ENCODE peak calls at places on chromosome 4, in four cellular contexts. N is fibroblast of the aortic adventitia; I is naive thymus-derived CD4-positive, alpha-beta T cell; W is testis. E is an unnamed sample.

GRCh38 chr4:153169811-153170210 is 34.4 kb upstream of the TRIM2 start:
- DNase-seq in N (no peak), W (no peak), I (no peak), E (no peak)

GRCh38 chr4:149823770-149824221 is 8.2 kb upstream of the IQCM start:
- DNase-seq in N (peak), W (no peak), I (no peak), E (no peak)

GRCh38 chr4:39037491-39037825 is 5.2 kb upstream of the TMEM156 start:
- DNase-seq in W (no peak), I (no peak), N (no peak), E (no peak)

GRCh38 chr4:2685541-2685940 is 70.6 kb downstream of the TNIP2 start:
- DNase-seq in W (no peak), N (peak), I (no peak), E (no peak)

GRCh38 chr4:149972407-149972806 is 105.8 kb upstream of the DCLK2 start:
- DNase-seq in N (no peak), I (no peak), W (no peak), E (no peak)

GRCh38 chr4:160351018-160351417 is 1248.1 kb downstream of the RAPGEF2 start:
- DNase-seq in N (no peak), W (no peak), I (no peak), E (no peak)

GRCh38 chr4:74823194-74823593 is 28.9 kb upstream of the BTC start:
- DNase-seq in I (no peak), W (no peak), N (no peak), E (no peak)

GRCh38 chr4:140756292-140757219 is at the start of gene TBC1D9:
- DNase-seq in W (peak), I (peak), N (peak), E (peak)

GRCh38 chr4:8556341-8557150 is 23.6 kb upstream of the GPR78 start:
- DNase-seq in N (no peak), I (no peak), W (no peak), E (no peak)

GRCh38 chr4:185716008-185716976 is 95.7 kb downstream of the SORBS2 start:
- DNase-seq in I (no peak), W (no peak), N (no peak), E (no peak)

GRCh38 chr4:87278335-87278794 is 44.3 kb downstream of the HSD17B13 start:
- DNase-seq in I (no peak), N (no peak), W (no peak), E (no peak)

GRCh38 chr4:71607780-71608673 is 175.9 kb downstream of the GC start:
- DNase-seq in I (no peak), N (peak), W (no peak), E (no peak)

GRCh38 chr4:152369903-152370296 is 166.0 kb downstream of the FBXW7 start:
- DNase-seq in I (peak), W (no peak), N (peak), E (no peak)

GRCh38 chr4:3667258-3667657 is 98.9 kb upstream of the ADRA2C start:
- DNase-seq in I (no peak), W (no peak), N (no peak), E (no peak)

GRCh38 chr4:164768516-164768915 is 14.6 kb downstream of the SMIM31 start:
- DNase-seq in I (no peak), W (no peak), N (peak), E (no peak)

GRCh38 chr4:187993827-187994226 is 1.7 kb upstream of the ZFP42 start:
- DNase-seq in W (peak), I (no peak), N (no peak), E (no peak)

GRCh38 chr4:10013722-10014121 is 7.6 kb downstream of the SLC2A9 start:
- DNase-seq in I (no peak), N (no peak), W (peak), E (no peak)

GRCh38 chr4:129822708-129823504 is 727.0 kb downstream of the C4orf33 start:
- DNase-seq in W (peak), I (no peak), N (peak), E (no peak)

GRCh38 chr4:110854021-110854678 is 231.3 kb upstream of the PITX2 start:
- DNase-seq in I (no peak), W (no peak), N (peak), E (no peak)

GRCh38 chr4:7680106-7680505 is 245.4 kb upstream of the PSAPL1 start:
- DNase-seq in I (no peak), N (no peak), W (no peak), E (no peak)

GRCh38 chr4:16092682-16093319 is 9.0 kb upstream of the PROM1 start:
- DNase-seq in N (no peak), W (no peak), I (no peak), E (no peak)

GRCh38 chr4:79083406-79084010 is 144.3 kb upstream of the PAQR3 start:
- DNase-seq in N (no peak), W (peak), I (no peak), E (no peak)

GRCh38 chr4:111880116-111880515 is 265.1 kb upstream of the FAM241A start:
- DNase-seq in N (no peak), W (no peak), I (no peak), E (no peak)

GRCh38 chr4:72701987-72702819 is 133.2 kb upstream of the ADAMTS3 start:
- DNase-seq in W (peak), I (peak), N (peak), E (peak)

DNA sequence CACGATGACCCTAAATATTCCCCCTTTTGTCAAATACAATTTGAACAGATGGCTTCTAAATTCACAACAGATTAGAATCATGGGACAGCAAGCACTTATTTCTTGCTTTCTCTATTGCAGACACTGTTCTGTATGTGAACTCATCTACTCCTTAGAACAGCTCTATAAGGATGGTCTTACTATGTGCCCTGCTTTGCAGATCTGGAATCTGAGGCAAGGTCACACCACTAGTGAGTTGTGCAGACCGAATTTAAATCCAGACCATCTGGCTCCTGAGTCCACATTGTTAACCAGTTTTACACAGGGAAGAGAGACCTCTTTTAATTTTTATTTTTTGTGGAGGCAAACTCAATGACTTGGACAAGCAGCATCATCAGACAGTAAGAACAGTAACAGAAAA is 50.2 kb downstream of the GPRIN3 start:
- DNase-seq in W (no peak), N (no peak), I (no peak), E (no peak)
- H3K4me3 ChIP-seq in W (no peak), N (no peak), I (no peak), E (no peak)

GRCh38 chr4:173699841-173700475 is 169.9 kb upstream of the HAND2 start:
- DNase-seq in N (no peak), I (no peak), W (no peak), E (no peak)

GRCh38 chr4:173697840-173698239 is 167.8 kb upstream of the HAND2 start:
- DNase-seq in I (no peak), N (no peak), W (no peak), E (no peak)

GRCh38 chr4:173696551-173696950 is 166.5 kb upstream of the HAND2 start:
- DNase-seq in I (no peak), N (no peak), W (no peak), E (no peak)

GRCh38 chr4:173700650-173701049 is 170.6 kb upstream of the HAND2 start:
- DNase-seq in N (no peak), W (no peak), I (no peak), E (no peak)

DNA sequence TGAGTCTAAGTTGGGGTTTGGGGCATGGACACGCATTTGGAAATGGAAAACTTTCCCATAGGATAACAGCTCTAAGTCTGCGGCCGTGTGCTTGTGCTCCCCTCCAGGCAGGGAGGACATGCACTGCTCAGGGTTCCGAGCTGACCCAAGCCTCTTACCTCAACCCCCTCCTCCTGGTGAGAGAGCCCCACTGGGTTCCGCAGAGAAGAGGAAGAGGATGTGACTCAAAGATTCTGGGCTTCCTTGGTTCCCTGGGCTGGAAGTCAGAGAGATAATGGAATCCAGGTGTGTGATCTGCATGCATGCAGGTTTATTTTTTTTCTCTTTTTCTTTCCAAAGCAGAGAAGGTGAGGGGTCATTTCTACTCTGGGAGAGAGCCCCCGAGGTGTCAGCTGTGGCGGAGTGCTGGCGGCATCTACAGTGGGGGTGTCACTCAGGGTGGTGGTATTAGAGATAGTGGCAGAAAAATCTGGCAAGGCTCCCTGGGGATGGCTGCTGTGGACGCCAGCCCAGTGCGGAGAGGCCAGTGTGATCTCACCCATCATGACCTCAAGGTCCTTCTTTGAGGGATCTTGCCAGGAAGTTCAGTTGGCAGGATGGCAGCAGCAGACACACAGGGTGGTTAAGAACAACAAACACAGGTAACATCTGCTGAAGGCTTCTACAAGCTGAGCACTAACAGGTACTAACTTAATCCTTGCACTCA is 168.7 kb upstream of the HAND2 start:
- DNase-seq in W (peak), N (peak), I (no peak), E (no peak)
- H3K4me3 ChIP-seq in W (no peak), N (no peak), I (no peak), E (no peak)

DNA sequence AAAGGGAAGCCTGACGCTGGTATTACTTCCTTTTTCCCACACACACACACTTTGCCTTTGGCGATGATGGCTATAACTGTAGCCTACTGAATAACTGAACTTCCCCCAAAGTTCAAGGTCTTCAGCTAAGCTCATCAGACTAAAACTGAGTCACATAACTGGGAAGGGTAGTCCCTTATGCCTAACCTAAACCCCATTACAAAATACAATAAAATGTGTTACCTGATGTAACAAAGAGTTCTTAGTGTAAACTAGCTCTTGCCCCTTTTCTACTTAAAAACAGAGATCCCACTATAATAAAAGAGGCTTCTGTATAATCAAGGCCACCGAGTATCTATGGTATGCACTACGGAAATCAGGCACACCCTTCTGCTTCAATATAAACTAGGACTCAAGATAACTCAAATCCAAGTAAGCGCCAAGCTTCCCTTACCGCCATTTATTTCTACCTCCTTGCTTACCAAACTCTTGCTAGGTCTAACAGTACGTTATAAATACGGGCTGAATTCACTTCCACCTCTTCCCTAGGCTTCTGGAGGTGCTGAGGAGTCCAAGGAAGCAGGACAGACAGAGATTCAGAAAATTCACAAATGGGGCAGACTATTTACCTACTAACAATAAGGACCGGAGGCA is 2.4 kb downstream of the OTUD4 start:
- DNase-seq in I (no peak), N (peak), W (no peak), E (no peak)
- H3K4me3 ChIP-seq in I (peak), N (peak), W (peak), E (peak)

GRCh38 chr4:98338761-98339438 is 77.7 kb downstream of the RAP1GDS1 start:
- DNase-seq in N (no peak), I (no peak), W (no peak), E (no peak)

GRCh38 chr4:98332017-98332416 is 70.8 kb downstream of the RAP1GDS1 start:
- DNase-seq in W (no peak), I (no peak), N (no peak), E (no peak)

DNA sequence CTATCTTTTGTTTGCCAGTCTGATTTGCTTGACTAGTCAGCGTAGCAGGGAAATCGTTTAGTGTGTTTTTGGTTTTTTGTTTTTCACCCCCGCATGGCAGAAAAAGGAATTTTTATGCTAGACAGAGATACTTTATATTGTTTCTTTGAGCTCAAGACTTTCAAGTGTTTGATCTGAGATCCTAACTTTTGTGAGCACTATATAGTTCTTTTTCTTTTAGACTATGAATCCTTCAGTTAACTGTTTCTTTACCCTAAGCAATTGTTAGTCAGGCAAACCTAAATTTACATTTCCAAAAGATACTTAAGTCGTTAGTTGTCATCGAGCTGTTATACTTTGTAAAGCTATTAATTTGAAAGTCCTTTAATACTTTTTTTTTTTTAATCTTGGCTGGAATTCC is 73.3 kb downstream of the RAP1GDS1 start:
- DNase-seq in N (no peak), W (no peak), I (no peak), E (no peak)
- H3K4me3 ChIP-seq in N (no peak), W (no peak), I (no peak), E (no peak)

DNA sequence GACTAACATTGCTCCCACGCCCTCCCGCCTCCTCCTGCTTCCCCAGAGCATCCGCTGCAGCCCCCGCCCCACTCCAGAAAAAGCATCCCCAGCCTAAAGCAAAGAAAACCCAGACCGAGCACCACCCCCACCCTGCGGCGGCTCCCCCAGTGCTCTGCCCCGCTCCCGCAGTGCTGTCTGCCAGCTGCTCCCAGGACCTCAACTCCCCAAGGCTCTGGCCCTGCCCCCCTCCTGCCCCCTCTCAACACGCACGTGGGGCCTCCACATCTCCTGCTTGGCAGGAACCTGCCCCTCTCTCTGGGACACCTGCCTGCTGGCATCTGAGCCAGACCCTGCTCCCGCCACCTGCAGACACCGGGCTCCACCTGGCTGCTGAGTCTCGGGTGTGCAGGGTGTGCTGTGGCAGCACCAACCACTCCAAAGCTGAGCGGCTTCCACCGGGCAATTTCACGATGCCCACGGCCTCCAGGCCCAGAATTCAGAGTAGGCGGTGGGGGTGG is 79.4 kb downstream of the FAM53A start:
- DNase-seq in I (peak), W (no peak), N (no peak), E (no peak)
- H3K4me3 ChIP-seq in I (peak), W (no peak), N (no peak), E (no peak)

DNA sequence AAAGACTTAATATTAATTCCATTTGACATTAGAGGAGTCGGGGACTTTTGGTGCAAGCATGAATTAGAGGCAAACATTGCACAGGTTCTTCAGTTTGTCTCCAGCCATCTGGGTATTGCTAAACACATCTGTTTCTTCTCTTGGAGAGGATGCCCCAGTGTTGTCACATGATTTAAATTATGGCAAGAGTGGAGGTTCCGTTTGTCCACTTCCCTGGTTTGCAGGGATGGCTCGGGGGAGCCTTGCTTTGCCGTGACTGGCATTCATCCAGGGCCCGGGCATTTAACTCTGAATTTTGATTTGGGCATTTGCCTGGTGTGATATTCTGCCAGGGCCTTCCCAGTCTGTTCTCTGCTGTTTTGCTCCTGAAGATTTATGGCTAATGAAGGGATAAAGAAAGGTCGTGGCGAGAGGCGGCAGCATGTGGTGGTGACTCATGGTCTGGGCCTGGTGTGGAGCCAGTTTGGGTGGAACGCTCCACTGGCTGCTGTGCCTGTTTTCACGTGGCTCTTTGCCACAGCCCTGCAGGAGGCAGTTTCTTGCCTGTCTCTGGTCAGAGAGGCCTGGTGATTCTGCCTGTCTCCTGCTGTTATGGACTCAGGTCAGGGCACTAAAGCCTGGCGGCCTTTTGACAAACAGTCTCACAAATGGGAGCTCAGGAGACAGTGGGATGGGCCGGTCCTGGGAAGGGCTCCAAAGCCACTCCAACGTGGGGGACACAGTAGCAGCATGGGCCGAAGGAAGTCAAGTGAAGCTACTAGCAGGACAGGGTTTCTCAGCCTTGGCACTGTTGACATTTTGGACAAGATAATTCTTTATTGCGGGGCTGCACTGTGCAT is 99.4 kb upstream of the PGRMC2 start:
- DNase-seq in N (peak), I (no peak), W (peak), E (no peak)
- H3K4me3 ChIP-seq in N (peak), I (no peak), W (no peak), E (no peak)

GRCh38 chr4:107988763-107989035 is 990 bp upstream of the HADH start:
- DNase-seq in I (no peak), N (no peak), W (no peak), E (no peak)
- H3K4me3 ChIP-seq in I (no peak), N (no peak), W (peak), E (no peak)

GRCh38 chr4:24856586-24856985 is 56.3 kb downstream of the CCDC149 start:
- DNase-seq in N (peak), W (no peak), I (no peak), E (peak)
- H3K4me3 ChIP-seq in N (no peak), W (no peak), I (no peak), E (no peak)